ENCODE peak calls at places on chromosomes 7 and 10, in seven cellular contexts. L is IMR-90, H is mesendoderm, I is H9, S is neuronal stem cell, W is mesenchymal stem cell, O is trophoblast cell. Y is an unnamed sample.

GRCh38 chr7:106813705-106814305 is 51.3 kb upstream of the PIK3CG start:
- DNase-seq in L (peak), H (peak), I (no peak), S (no peak), W (peak), O (no peak), Y (no peak)

GRCh38 chr10:43404675-43405221 is 4.2 kb downstream of the HNRNPF start:
- DNase-seq in L (no peak), H (no peak), I (no peak), S (no peak), W (no peak), O (no peak), Y (no peak)

GRCh38 chr7:132998763-132999162 is 83.1 kb downstream of the CHCHD3 start:
- DNase-seq in L (no peak), H (peak), I (no peak), S (no peak), W (no peak), O (no peak), Y (no peak)

GRCh38 chr7:116185956-116186355 is 24.4 kb upstream of the TES start:
- DNase-seq in L (peak), H (no peak), I (no peak), S (no peak), W (peak), O (no peak), Y (no peak)

GRCh38 chr7:7761974-7762769 is 43.8 kb upstream of the RPA3 start:
- DNase-seq in L (peak), H (no peak), I (no peak), S (no peak), W (peak), O (no peak), Y (no peak)

GRCh38 chr7:149196705-149197171 is 1.4 kb downstream of the ZNF282 start:
- DNase-seq in L (no peak), H (peak), I (no peak), S (no peak), W (peak), O (no peak), Y (no peak)

GRCh38 chr7:119711104-119711503 is 561.9 kb upstream of the KCND2 start:
- DNase-seq in L (no peak), H (no peak), I (no peak), S (no peak), W (peak), O (no peak), Y (no peak)

GRCh38 chr7:70571986-70572385 is 560.0 kb upstream of the GALNT17 start:
- DNase-seq in L (no peak), H (no peak), I (no peak), S (no peak), W (no peak), O (no peak), Y (no peak)

GRCh38 chr7:153829523-153829922 is 222.7 kb upstream of the DPP6 start:
- DNase-seq in L (no peak), H (no peak), I (no peak), S (no peak), W (no peak), O (no peak), Y (no peak)

GRCh38 chr7:90766814-90767564 is 170.9 kb downstream of the CDK14 start:
- DNase-seq in L (peak), H (no peak), I (no peak), S (peak), W (peak), O (no peak), Y (no peak)

GRCh38 chr7:127794551-127794950 is 142.6 kb downstream of the SND1 start:
- DNase-seq in L (no peak), H (no peak), I (no peak), S (no peak), W (no peak), O (no peak), Y (no peak)

GRCh38 chr7:7432979-7433378 is 102.7 kb downstream of the COL28A1 start:
- DNase-seq in L (no peak), H (no peak), I (no peak), S (no peak), W (no peak), O (no peak), Y (no peak)

GRCh38 chr7:99447943-99448342 is 9.2 kb downstream of the CPSF4 start:
- DNase-seq in L (no peak), H (no peak), I (no peak), S (no peak), W (no peak), O (peak), Y (no peak)

GRCh38 chr7:156175003-156175402 is 362.7 kb upstream of the SHH start:
- DNase-seq in L (no peak), H (no peak), I (no peak), S (no peak), W (no peak), O (no peak), Y (no peak)

GRCh38 chr10:5373321-5373720 is 8.6 kb downstream of the UCN3 start:
- DNase-seq in L (no peak), H (no peak), I (no peak), S (no peak), W (no peak), O (no peak), Y (no peak)

GRCh38 chr10:110820321-110820814 is 51.4 kb upstream of the PDCD4 start:
- DNase-seq in L (no peak), H (no peak), I (no peak), S (no peak), W (no peak), O (no peak), Y (no peak)

GRCh38 chr10:110821508-110821907 is 50.2 kb upstream of the PDCD4 start:
- DNase-seq in L (no peak), H (no peak), I (no peak), S (no peak), W (no peak), O (no peak), Y (no peak)

GRCh38 chr10:110822708-110823291 is 48.9 kb upstream of the PDCD4 start:
- DNase-seq in L (no peak), H (peak), I (peak), S (peak), W (no peak), O (peak), Y (peak)

GRCh38 chr10:110824152-110824441 is 47.6 kb upstream of the PDCD4 start:
- DNase-seq in L (no peak), H (no peak), I (no peak), S (no peak), W (no peak), O (peak), Y (no peak)

DNA sequence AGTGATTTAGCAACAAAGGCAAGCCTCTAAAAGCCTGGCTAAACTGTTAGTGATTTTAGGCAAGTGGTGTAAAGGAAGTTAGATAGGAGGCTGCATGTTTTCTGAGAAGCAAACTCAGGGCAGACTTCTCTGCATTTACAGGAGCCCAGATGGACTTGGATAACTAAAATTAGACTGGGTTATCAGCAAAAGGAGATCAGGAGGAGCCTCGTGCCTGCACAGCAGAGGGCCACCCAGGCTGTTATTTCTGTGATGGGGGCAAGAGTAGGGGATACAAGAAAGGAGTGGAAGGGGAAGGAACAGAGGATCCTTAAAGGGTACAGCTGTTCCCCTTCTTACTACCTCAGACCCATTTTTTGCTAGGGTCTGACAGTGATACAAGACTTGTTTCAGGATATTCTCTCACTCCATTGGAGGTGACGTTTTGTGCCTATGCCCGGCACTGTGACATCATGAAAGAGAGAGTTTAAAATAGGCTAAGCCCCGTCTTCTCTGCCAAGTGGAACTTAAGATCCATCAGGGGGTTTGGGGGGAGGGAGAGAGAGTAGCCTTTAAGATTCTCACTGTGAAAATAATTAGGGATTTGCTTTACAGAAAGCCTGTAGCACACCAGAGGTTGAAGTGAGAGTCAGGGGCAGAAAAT is 49.5 kb upstream of the PDCD4 start:
- DNase-seq in L (no peak), H (no peak), I (no peak), S (no peak), W (no peak), O (no peak), Y (no peak)
- H4K8ac ChIP-seq in L (no peak), H (no peak), I (no peak), S (no peak), W (no peak), O (no peak), Y (no peak)

DNA sequence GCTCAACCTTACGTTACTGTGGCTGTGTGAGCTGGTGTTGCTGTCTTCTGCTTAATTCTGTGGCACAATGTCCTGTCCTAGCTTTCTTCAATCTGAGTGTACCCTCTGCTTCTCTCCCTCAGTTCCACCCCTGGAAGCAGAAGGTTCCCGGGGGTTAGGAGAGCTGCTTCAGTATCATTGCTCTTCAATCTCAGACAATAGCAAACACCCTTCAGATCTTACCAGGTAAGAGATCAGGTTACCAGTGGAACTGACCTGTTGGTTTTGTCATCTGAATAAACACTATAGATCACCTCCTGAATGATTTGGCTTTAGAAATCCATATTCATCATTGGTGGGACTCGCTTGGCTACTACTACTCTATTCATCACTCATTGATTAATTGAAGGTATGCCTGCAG is 48.4 kb downstream of the DNAJB9 start:
- DNase-seq in L (no peak), H (no peak), I (no peak), S (no peak), W (no peak), O (no peak), Y (no peak)
- H4K8ac ChIP-seq in L (no peak), H (no peak), I (no peak), S (no peak), W (no peak), O (no peak), Y (no peak)

GRCh38 chr7:371779-372545 is 82.0 kb downstream of the FOXL3 start:
- DNase-seq in L (no peak), H (no peak), I (peak), S (no peak), W (no peak), O (no peak), Y (no peak)

GRCh38 chr7:369981-370621 is 80.1 kb downstream of the FOXL3 start:
- DNase-seq in L (no peak), H (no peak), I (no peak), S (no peak), W (no peak), O (peak), Y (no peak)

GRCh38 chr7:371119-371778 is 81.3 kb downstream of the FOXL3 start:
- DNase-seq in L (no peak), H (no peak), I (no peak), S (no peak), W (no peak), O (no peak), Y (no peak)

GRCh38 chr7:369476-369980 is 79.6 kb downstream of the FOXL3 start:
- DNase-seq in L (no peak), H (no peak), I (no peak), S (no peak), W (no peak), O (no peak), Y (no peak)

GRCh38 chr7:370775-371118 is 80.8 kb downstream of the FOXL3 start:
- DNase-seq in L (no peak), H (no peak), I (no peak), S (no peak), W (no peak), O (no peak), Y (peak)
- H4K8ac ChIP-seq in L (no peak), H (no peak), I (no peak), S (no peak), W (no peak), O (no peak), Y (no peak)

DNA sequence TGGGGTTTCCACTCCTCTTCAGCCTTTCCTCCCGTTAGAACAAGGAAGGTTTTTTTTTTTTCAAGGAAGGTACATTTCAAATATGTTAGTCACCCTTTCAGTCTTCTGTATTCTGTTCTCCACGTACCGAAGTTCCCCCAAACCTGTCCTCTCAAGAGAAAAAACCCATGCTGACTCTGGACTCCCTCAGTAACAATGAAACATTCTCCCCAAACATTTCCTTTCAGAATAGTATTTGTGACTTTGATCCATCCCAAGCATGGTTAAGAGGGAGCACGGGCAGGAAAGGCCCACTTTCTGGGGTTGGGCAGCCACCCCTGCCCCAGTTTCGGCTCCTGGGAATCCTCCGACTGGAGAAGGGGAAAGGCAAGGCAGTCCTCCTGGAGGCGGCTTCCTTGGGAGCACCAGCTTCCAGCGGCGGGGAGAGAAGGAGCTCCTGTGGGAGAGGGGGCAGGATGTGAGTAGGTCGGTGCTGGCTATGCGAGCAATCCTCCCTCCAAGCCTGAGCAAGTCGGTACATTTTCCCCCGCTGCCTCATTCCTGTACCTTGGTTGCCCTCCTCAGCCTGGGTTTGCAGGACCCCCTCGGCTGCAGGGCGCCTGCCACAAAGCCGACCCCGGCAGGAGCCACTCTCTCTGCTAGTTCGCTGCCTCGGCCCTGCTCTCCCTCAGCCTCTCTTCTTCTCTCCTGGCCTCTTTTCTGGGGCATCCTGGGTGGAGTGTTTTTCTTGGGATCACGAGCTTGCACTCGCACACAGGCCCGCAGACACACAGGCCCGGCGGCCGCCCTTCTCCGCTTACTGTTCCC is 2.1 kb upstream of the HOXA1 start:
- DNase-seq in L (peak), H (peak), I (no peak), S (peak), W (peak), O (no peak), Y (no peak)
- H4K8ac ChIP-seq in L (peak), H (no peak), I (no peak), S (no peak), W (no peak), O (no peak), Y (no peak)

GRCh38 chr7:126157391-126157790 is 1095.3 kb downstream of the GRM8 start:
- DNase-seq in L (no peak), H (no peak), I (no peak), S (no peak), W (no peak), O (no peak), Y (no peak)
- H4K8ac ChIP-seq in L (no peak), H (no peak), I (no peak), S (no peak), W (no peak), O (no peak), Y (no peak)

GRCh38 chr7:131096267-131096927 is 231.3 kb upstream of the MKLN1 start:
- DNase-seq in L (no peak), H (no peak), I (no peak), S (no peak), W (peak), O (no peak), Y (no peak)
- H4K8ac ChIP-seq in L (no peak), H (no peak), I (no peak), S (no peak), W (no peak), O (no peak), Y (no peak)

GRCh38 chr7:4928445-4928844 is 30.5 kb downstream of the MMD2 start:
- DNase-seq in L (no peak), H (no peak), I (no peak), S (no peak), W (no peak), O (no peak), Y (no peak)

GRCh38 chr7:4931932-4932331 is 27.1 kb downstream of the MMD2 start:
- DNase-seq in L (no peak), H (peak), I (peak), S (no peak), W (no peak), O (no peak), Y (peak)

GRCh38 chr7:4934419-4935025 is 24.5 kb downstream of the MMD2 start:
- DNase-seq in L (no peak), H (no peak), I (no peak), S (no peak), W (no peak), O (no peak), Y (no peak)

GRCh38 chr7:4929005-4929404 is 30.0 kb downstream of the MMD2 start:
- DNase-seq in L (no peak), H (no peak), I (no peak), S (no peak), W (no peak), O (no peak), Y (no peak)
- H4K8ac ChIP-seq in L (no peak), H (no peak), I (no peak), S (no peak), W (no peak), O (no peak), Y (no peak)

GRCh38 chr10:128001346-128001745 is 94.4 kb downstream of the PTPRE start:
- DNase-seq in L (no peak), H (no peak), I (no peak), S (no peak), W (no peak), O (no peak), Y (no peak)
- H4K8ac ChIP-seq in L (no peak), H (no peak), I (no peak), S (no peak), W (no peak), O (no peak), Y (no peak)

DNA sequence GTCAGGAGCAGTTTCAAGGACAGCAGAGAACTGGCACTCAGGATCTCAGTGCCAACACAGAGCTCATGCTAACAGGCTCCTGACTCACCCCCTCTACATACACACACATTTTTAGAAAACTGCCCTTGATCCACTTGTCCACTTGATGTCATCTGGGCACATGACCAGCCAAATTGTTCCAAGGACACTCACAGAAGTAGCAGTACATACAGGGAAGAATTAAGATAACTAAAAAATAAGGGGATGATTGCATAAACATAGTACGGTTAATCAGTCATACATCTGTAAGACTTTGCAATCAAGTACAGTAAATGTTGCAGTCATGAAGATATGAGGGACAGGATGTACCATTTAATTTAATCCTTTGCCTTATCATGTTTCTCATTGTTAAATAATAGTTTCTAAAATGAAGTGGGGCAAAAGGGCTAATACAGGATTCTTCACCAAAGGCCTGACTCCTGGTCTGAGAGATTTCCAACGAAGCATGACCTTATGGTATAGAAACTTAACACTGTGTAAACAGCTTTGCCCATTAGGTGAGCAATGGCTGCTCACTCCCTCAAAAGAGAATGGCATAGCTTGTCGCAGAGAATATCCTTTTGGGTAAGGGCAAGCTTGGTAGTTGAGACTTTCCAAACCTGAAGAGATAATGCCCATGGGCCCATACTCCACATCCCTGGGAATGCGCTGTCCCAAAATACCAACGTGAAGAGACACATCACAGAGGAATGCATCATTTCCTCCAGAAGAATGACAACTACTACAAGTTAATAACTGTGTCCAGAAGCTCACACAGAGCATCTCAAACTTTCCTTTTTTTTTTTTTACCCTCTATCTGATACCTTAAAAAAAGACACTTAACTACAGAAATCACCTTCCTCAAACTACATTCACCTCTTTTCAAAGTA is 94.1 kb downstream of the ARMH3 start:
- DNase-seq in L (peak), H (no peak), I (no peak), S (no peak), W (peak), O (no peak), Y (peak)
- H4K8ac ChIP-seq in L (no peak), H (no peak), I (no peak), S (no peak), W (no peak), O (no peak), Y (no peak)

Y was measured in H1.